ENCODE peak calls at places on chromosome 9, in four cellular contexts. S is A549, X is breast epithelium, T is right lobe of liver. N is an unnamed sample.

GRCh38 chr9:137308102-137308619 is 6.1 kb upstream of the NRARP start:
- DNase-seq in S (no peak), X (peak), T (no peak), N (no peak)

GRCh38 chr9:14314929-14315753 is 1.2 kb upstream of the NFIB start:
- DNase-seq in S (peak), X (peak), T (peak), N (peak)

GRCh38 chr9:113896713-113897112 is 20.6 kb downstream of the ZNF618 start:
- DNase-seq in S (no peak), X (no peak), T (no peak), N (no peak)

GRCh38 chr9:98502976-98503325 is 205.8 kb downstream of the GABBR2 start:
- DNase-seq in S (no peak), X (no peak), T (no peak), N (no peak)

GRCh38 chr9:3367185-3367584 is 158.6 kb downstream of the RFX3 start:
- DNase-seq in S (no peak), X (no peak), T (no peak), N (no peak)

GRCh38 chr9:70410368-70410767 is 4.1 kb downstream of the KLF9 start:
- DNase-seq in S (no peak), X (no peak), T (no peak), N (no peak)

GRCh38 chr9:95494022-95494415 is 22.8 kb downstream of the PTCH1 start:
- DNase-seq in S (no peak), X (no peak), T (no peak), N (peak)

GRCh38 chr9:3296536-3296935 is 229.3 kb downstream of the RFX3 start:
- DNase-seq in S (no peak), X (no peak), T (no peak), N (no peak)

GRCh38 chr9:22165144-22165543 is 156.0 kb upstream of the CDKN2B start:
- DNase-seq in S (no peak), X (no peak), T (no peak), N (no peak)

GRCh38 chr9:134689320-134690181 is 47.9 kb downstream of the COL5A1 start:
- DNase-seq in S (peak), X (peak), T (peak), N (peak)

GRCh38 chr9:93134740-93135444 is 841 bp upstream of the NINJ1 start:
- DNase-seq in S (no peak), X (no peak), T (no peak), N (no peak)

GRCh38 chr9:16333697-16334096 is 536.8 kb downstream of the BNC2 start:
- DNase-seq in S (no peak), X (no peak), T (no peak), N (no peak)

GRCh38 chr9:93677061-93677571 is 100.7 kb downstream of the PHF2 start:
- DNase-seq in S (no peak), X (peak), T (peak), N (peak)

GRCh38 chr9:127523312-127523851 is 72.1 kb downstream of the LRSAM1 start:
- DNase-seq in S (no peak), X (no peak), T (no peak), N (no peak)

GRCh38 chr9:125372441-125373226 is 111.0 kb downstream of the GAPVD1 start:
- DNase-seq in S (no peak), X (no peak), T (no peak), N (no peak)

GRCh38 chr9:95305770-95306492 is 11.6 kb downstream of the FANCC start:
- DNase-seq in S (no peak), X (no peak), T (no peak), N (no peak)

GRCh38 chr9:135009711-135010362 is 77.6 kb upstream of the OLFM1 start:
- DNase-seq in S (no peak), X (no peak), T (no peak), N (no peak)

GRCh38 chr9:111108946-111109345 is 70.7 kb upstream of the LPAR1 start:
- DNase-seq in S (no peak), X (no peak), T (no peak), N (no peak)

GRCh38 chr9:15873573-15874177 is 320.8 kb downstream of the CCDC171 start:
- DNase-seq in S (peak), X (no peak), T (no peak), N (no peak)

GRCh38 chr9:84123648-84124406 is 143.2 kb downstream of the RMI1 start:
- DNase-seq in S (no peak), X (no peak), T (no peak), N (no peak)

GRCh38 chr9:17807670-17808282 is 228.9 kb downstream of the SH3GL2 start:
- DNase-seq in S (no peak), X (no peak), T (peak), N (no peak)

GRCh38 chr9:128078504-128079434 is 10.7 kb downstream of the SLC25A25 start:
- DNase-seq in S (peak), X (no peak), T (no peak), N (no peak)

GRCh38 chr9:113387560-113388230 is 10.9 kb upstream of the HDHD3 start:
- DNase-seq in S (no peak), X (no peak), T (peak), N (no peak)

GRCh38 chr9:109483771-109484442 is 14.2 kb downstream of the PTPN3 start:
- DNase-seq in S (no peak), X (no peak), T (no peak), N (no peak)

GRCh38 chr9:126791406-126792230 is 13.2 kb upstream of the ZBTB43 start:
- DNase-seq in S (peak), X (no peak), T (no peak), N (peak)

GRCh38 chr9:94511134-94511942 is 43.5 kb upstream of the PCAT7 start:
- DNase-seq in S (no peak), X (no peak), T (no peak), N (no peak)

GRCh38 chr9:105405514-105406131 is 42.2 kb upstream of the FSD1L start:
- DNase-seq in S (no peak), X (no peak), T (no peak), N (no peak)

GRCh38 chr9:84174486-84174885 is 166.1 kb downstream of the SLC28A3 start:
- DNase-seq in S (no peak), X (no peak), T (no peak), N (no peak)

GRCh38 chr9:15311607-15312006 is 4.6 kb upstream of the TTC39B start:
- DNase-seq in S (no peak), X (no peak), T (no peak), N (no peak)

GRCh38 chr9:125436613-125437443 is 175.2 kb downstream of the GAPVD1 start:
- DNase-seq in S (no peak), X (no peak), T (no peak), N (peak)

GRCh38 chr9:98786750-98787510 is 9.4 kb downstream of the ANKS6 start:
- DNase-seq in S (no peak), X (no peak), T (no peak), N (no peak)

GRCh38 chr9:73743826-73744225 is 592.2 kb downstream of the ANXA1 start:
- DNase-seq in S (no peak), X (no peak), T (no peak), N (no peak)

GRCh38 chr9:134908524-134909364 is 9.0 kb downstream of the FCN1 start:
- DNase-seq in S (no peak), X (no peak), T (no peak), N (peak)

GRCh38 chr9:82939451-82939850 is 123.5 kb downstream of the RASEF start:
- DNase-seq in S (peak), X (no peak), T (no peak), N (no peak)

GRCh38 chr9:120187758-120188157 is 392.2 kb downstream of the CDK5RAP2 start:
- DNase-seq in S (no peak), X (no peak), T (no peak), N (no peak)

GRCh38 chr9:104090578-104090977 is 3.5 kb upstream of the SMC2 start:
- DNase-seq in S (no peak), X (no peak), T (no peak), N (no peak)

GRCh38 chr9:104992696-104993095 is 64.7 kb upstream of the ABCA1 start:
- DNase-seq in S (no peak), X (no peak), T (no peak), N (no peak)

GRCh38 chr9:13705913-13706312 is 426.4 kb upstream of the MPDZ start:
- DNase-seq in S (no peak), X (no peak), T (no peak), N (peak)

GRCh38 chr9:87206064-87206661 is 258.9 kb upstream of the GAS1 start:
- DNase-seq in S (no peak), X (no peak), T (no peak), N (no peak)

GRCh38 chr9:126287467-126287866 is 39.2 kb upstream of the MVB12B start:
- DNase-seq in S (no peak), X (no peak), T (no peak), N (peak)

GRCh38 chr9:121222524-121223171 is 21.0 kb upstream of the RAB14 start:
- DNase-seq in S (no peak), X (no peak), T (no peak), N (no peak)
- TF ChIP-seq POLR2A in S (no peak), X (no peak), T (no peak), N (no peak)

GRCh38 chr9:38068866-38069628 is at the start of gene SHB:
- DNase-seq in S (peak), X (peak), T (peak), N (peak)
- TF ChIP-seq POLR2A in S (peak), X (peak), T (peak), N (no peak)

DNA sequence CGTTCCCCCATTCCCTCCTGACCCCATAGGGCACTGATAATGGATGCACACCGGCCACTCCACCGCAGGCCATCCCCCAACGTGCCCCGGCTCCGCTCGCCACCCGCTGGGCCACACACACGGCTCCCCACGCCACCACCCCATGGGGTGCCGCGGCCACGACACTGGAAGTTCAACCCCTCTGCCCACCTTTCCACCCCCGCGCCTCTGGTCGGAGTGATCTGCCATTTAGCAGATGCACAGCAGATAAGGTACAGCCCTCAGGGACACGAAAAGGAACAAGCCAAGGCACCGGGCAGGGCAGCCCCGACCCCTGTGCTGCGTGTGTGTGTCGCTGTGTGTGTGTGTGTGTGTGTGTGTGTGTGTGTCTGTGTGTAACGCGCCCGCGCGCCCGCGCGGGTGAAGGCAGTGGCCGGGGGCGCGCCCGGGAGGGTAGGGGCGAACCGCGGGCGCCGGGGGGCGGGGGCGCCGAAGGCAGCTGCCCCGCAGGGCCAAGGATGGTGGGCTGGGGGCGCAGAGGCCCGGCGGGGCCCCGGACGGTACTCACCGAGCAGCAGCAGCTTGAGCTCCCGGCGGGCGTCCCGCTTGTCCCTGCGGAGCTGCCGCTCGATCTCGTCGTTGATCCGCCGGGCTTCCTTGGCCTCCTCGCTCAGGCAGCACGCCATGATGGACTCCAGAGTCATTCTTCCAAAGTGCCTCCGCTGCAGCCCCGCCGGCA is 899 bp downstream of the GNAQ start:
- DNase-seq in S (no peak), X (no peak), T (peak), N (peak)
- TF ChIP-seq POLR2A in S (no peak), X (no peak), T (no peak), N (no peak)

DNA sequence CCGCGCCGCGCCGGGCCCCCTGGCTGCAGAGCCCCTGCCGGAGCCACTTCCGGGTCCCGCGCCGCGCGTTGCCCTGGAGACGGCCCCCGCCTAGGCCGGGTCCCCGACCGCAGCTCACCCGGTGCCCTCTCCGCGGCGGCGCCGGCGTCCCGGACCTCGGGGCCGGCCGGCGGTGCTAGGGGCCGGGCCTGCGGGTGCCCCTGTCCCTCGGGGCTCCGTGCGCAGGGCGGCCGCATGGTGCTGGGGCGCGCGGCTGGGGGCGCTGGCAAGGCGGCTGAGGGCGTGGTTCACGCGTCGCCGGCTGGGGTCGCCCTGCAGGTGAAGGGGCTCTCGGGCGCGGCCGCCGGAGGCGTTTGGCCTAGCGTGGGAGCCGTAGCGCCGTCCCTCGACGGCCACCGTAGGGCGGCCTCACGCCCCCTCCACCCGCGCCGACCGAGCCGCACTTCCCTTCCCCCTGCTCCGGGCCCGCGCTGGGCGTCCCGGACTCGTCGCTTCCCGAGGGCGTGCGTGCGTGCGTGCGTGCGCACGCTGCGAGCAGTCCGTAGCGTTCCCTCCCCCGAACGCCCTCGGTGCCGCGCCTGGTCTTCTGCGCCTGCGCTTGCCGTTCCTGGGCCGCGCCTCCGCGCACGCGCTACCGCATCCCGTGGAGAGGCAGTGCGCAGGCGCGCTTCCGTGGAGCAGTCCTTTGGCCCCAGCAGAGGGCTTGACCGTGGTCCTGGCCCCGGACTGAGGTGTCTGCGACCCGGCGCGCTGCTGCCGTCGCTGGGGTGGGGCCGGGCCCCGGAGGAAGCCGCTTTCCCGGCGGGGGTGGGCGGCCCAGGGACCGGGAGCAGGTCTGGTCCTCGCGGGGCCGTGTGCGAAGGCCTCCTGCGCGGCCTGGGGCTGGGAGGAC is at the start of gene TMEM250:
- DNase-seq in S (peak), X (peak), T (peak), N (peak)
- TF ChIP-seq POLR2A in S (peak), X (peak), T (peak), N (no peak)

GRCh38 chr9:68779558-68780376 is 74.7 kb downstream of the PIP5K1B start:
- DNase-seq in S (peak), X (peak), T (peak), N (peak)
- TF ChIP-seq POLR2A in S (peak), X (peak), T (peak), N (no peak)

GRCh38 chr9:5825223-5825622 is 7.7 kb downstream of the ERMP1 start:
- DNase-seq in S (no peak), X (no peak), T (no peak), N (no peak)
- TF ChIP-seq POLR2A in S (no peak), X (no peak), T (no peak), N (no peak)

GRCh38 chr9:131579789-131580211 is 34.5 kb downstream of the PRRT1B start:
- DNase-seq in S (no peak), X (no peak), T (no peak), N (no peak)

GRCh38 chr9:131578016-131578415 is 32.7 kb downstream of the PRRT1B start:
- DNase-seq in S (no peak), X (no peak), T (no peak), N (no peak)

GRCh38 chr9:131580358-131580757 is 35.0 kb downstream of the PRRT1B start:
- DNase-seq in S (no peak), X (no peak), T (no peak), N (no peak)

GRCh38 chr9:131577005-131578000 is 32.0 kb downstream of the PRRT1B start:
- DNase-seq in S (no peak), X (no peak), T (no peak), N (no peak)

DNA sequence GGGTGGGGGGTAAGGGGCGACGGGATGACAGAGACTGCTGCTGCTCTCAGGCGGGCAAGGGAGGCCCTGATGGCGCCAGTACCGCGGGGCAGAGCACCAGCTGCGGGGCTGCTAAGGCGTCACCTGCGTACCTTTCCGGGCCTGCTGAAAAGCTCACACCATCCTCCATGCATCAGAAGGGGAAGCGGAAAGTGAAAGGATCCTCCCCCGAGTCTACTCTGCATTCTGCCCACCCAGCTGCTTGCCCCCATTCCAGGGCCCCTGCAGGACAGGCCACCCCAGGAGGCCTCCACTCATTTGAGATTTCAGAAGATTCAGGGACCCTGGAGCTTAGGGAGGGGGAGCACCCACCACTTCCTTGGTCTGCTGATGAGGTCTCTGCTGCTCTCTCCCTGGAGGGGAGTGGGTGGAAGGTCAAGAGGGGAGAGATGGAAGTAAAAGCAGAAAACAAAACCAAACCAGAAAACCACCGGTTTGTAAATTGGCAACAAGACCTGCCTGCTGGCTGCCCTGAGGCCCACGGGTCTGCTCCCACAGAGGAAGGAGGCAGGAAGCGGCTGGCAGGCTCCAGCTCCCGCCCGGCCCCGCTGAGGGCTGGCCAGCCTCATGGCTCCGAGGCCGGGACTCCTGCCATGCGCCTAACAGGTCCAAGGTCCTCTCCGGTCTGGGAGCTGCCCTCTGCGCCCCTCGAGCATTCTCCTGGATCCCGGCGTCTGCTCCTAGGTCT is 33.6 kb downstream of the PRRT1B start:
- DNase-seq in S (no peak), X (no peak), T (peak), N (no peak)
- TF ChIP-seq POLR2A in S (no peak), X (no peak), T (no peak), N (no peak)

GRCh38 chr9:35161713-35162604 is at the start of gene UNC13B:
- DNase-seq in S (peak), X (peak), T (peak), N (peak)
- TF ChIP-seq POLR2A in S (peak), X (no peak), T (peak), N (no peak)

GRCh38 chr9:72354704-72355103 is 10.3 kb downstream of the ZFAND5 start:
- DNase-seq in S (no peak), X (no peak), T (no peak), N (no peak)

GRCh38 chr9:72352911-72353388 is 12.1 kb downstream of the ZFAND5 start:
- DNase-seq in S (no peak), X (no peak), T (no peak), N (no peak)

GRCh38 chr9:72355153-72355552 is 9.9 kb downstream of the ZFAND5 start:
- DNase-seq in S (no peak), X (no peak), T (no peak), N (no peak)

GRCh38 chr9:72351538-72352453 is 13.2 kb downstream of the ZFAND5 start:
- DNase-seq in S (no peak), X (no peak), T (no peak), N (no peak)

GRCh38 chr9:72353455-72354116 is 11.4 kb downstream of the ZFAND5 start:
- DNase-seq in S (no peak), X (no peak), T (no peak), N (no peak)
- TF ChIP-seq POLR2A in S (no peak), X (no peak), T (peak), N (no peak)

GRCh38 chr9:77910216-77910615 is 121.4 kb downstream of the GNAQ start:
- DNase-seq in S (no peak), X (no peak), T (no peak), N (no peak)
- TF ChIP-seq POLR2A in S (no peak), X (no peak), T (no peak), N (no peak)

N was measured in lower leg skin.